ENCODE peak calls at places on chromosomes 16 and 17, in six cellular contexts. One of them, this sample, is unnamed.
A peak's percentile ranks its signal among the peaks of the same experiment; 100 is the strongest.

GRCh38 chr17:57574040-57574513 is 171.0 kb downstream of the CCDC182 start:
- DNase-seq in OCI-LY7: no peak
- DNase-seq in ovary: peak; percentile 71
- DNase-seq in GM06990: no peak
- DNase-seq in MCF 10A: peak; percentile 49
- DNase-seq in astrocyte of the cerebellum: no peak
- DNase-seq in this sample: no peak

GRCh38 chr17:36085710-36086268 is 4.2 kb downstream of the CCL3 start:
- DNase-seq in OCI-LY7: no peak
- DNase-seq in ovary: no peak
- DNase-seq in GM06990: no peak
- DNase-seq in MCF 10A: peak; percentile 54
- DNase-seq in astrocyte of the cerebellum: no peak
- DNase-seq in this sample: no peak

GRCh38 chr16:85057948-85058347 is 30.4 kb downstream of the KIAA0513 start:
- DNase-seq in OCI-LY7: peak; percentile 76
- DNase-seq in ovary: no peak
- DNase-seq in GM06990: no peak
- DNase-seq in MCF 10A: no peak
- DNase-seq in astrocyte of the cerebellum: no peak
- DNase-seq in this sample: no peak

GRCh38 chr16:89357055-89357454 is 133.3 kb downstream of the ANKRD11 start:
- DNase-seq in OCI-LY7: no peak
- DNase-seq in ovary: no peak
- DNase-seq in GM06990: no peak
- DNase-seq in MCF 10A: peak; percentile 42
- DNase-seq in astrocyte of the cerebellum: no peak
- DNase-seq in this sample: no peak

GRCh38 chr17:6636616-6637457 is 3.7 kb downstream of the KIAA0753 start:
- DNase-seq in OCI-LY7: no peak
- DNase-seq in ovary: no peak
- DNase-seq in GM06990: no peak
- DNase-seq in MCF 10A: no peak
- DNase-seq in astrocyte of the cerebellum: no peak
- DNase-seq in this sample: no peak

GRCh38 chr17:32341857-32342602 is at the start of gene C17orf75:
- DNase-seq in OCI-LY7: peak; percentile 86
- DNase-seq in ovary: peak; percentile 80
- DNase-seq in GM06990: peak; percentile 89
- DNase-seq in MCF 10A: peak; percentile 76
- DNase-seq in astrocyte of the cerebellum: no peak
- DNase-seq in this sample: peak; percentile 86

GRCh38 chr17:4948997-4949320 is 629 bp upstream of the PFN1 start:
- DNase-seq in OCI-LY7: peak; percentile 93
- DNase-seq in ovary: peak; percentile 82
- DNase-seq in GM06990: peak; percentile 94
- DNase-seq in MCF 10A: peak; percentile 90
- DNase-seq in astrocyte of the cerebellum: peak; percentile 63
- DNase-seq in this sample: peak; percentile 91

GRCh38 chr17:31581491-31581890 is 190.0 kb downstream of the RAB11FIP4 start:
- DNase-seq in OCI-LY7: no peak
- DNase-seq in ovary: peak; percentile 50
- DNase-seq in GM06990: no peak
- DNase-seq in MCF 10A: no peak
- DNase-seq in astrocyte of the cerebellum: no peak
- DNase-seq in this sample: no peak

GRCh38 chr17:79072544-79072943 is 2.1 kb upstream of the ENGASE start:
- DNase-seq in OCI-LY7: no peak
- DNase-seq in ovary: no peak
- DNase-seq in GM06990: no peak
- DNase-seq in MCF 10A: no peak
- DNase-seq in astrocyte of the cerebellum: no peak
- DNase-seq in this sample: no peak

GRCh38 chr16:51524555-51525373 is 373.7 kb upstream of the SALL1 start:
- DNase-seq in OCI-LY7: no peak
- DNase-seq in ovary: no peak
- DNase-seq in GM06990: no peak
- DNase-seq in MCF 10A: peak; percentile 81
- DNase-seq in astrocyte of the cerebellum: peak; percentile 86
- DNase-seq in this sample: no peak

GRCh38 chr17:74730491-74731346 is 6.3 kb upstream of the RAB37 start:
- DNase-seq in OCI-LY7: no peak
- DNase-seq in ovary: no peak
- DNase-seq in GM06990: no peak
- DNase-seq in MCF 10A: no peak
- DNase-seq in astrocyte of the cerebellum: no peak
- DNase-seq in this sample: no peak

GRCh38 chr16:47058295-47059086 is 85.0 kb upstream of the DNAJA2 start:
- DNase-seq in OCI-LY7: no peak
- DNase-seq in ovary: no peak
- DNase-seq in GM06990: no peak
- DNase-seq in MCF 10A: peak; percentile 10
- DNase-seq in astrocyte of the cerebellum: no peak
- DNase-seq in this sample: no peak

GRCh38 chr17:78522031-78522809 is 55.0 kb downstream of the DNAH17 start:
- DNase-seq in OCI-LY7: no peak
- DNase-seq in ovary: no peak
- DNase-seq in GM06990: no peak
- DNase-seq in MCF 10A: no peak
- DNase-seq in astrocyte of the cerebellum: no peak
- DNase-seq in this sample: no peak

GRCh38 chr16:56311208-56312027 is 113.9 kb downstream of the AMFR start:
- DNase-seq in OCI-LY7: peak; percentile 7
- DNase-seq in ovary: no peak
- DNase-seq in GM06990: no peak
- DNase-seq in MCF 10A: no peak
- DNase-seq in astrocyte of the cerebellum: no peak
- DNase-seq in this sample: no peak

GRCh38 chr16:70395345-70395901 is 43.5 kb downstream of the ST3GAL2 start:
- DNase-seq in OCI-LY7: peak; percentile 76
- DNase-seq in ovary: peak; percentile 43
- DNase-seq in GM06990: peak; percentile 50
- DNase-seq in MCF 10A: peak; percentile 64
- DNase-seq in astrocyte of the cerebellum: no peak
- DNase-seq in this sample: no peak

GRCh38 chr17:39110435-39111136 is 40.9 kb downstream of the PLXDC1 start:
- DNase-seq in OCI-LY7: no peak
- DNase-seq in ovary: no peak
- DNase-seq in GM06990: no peak
- DNase-seq in MCF 10A: no peak
- DNase-seq in astrocyte of the cerebellum: no peak
- DNase-seq in this sample: no peak

GRCh38 chr17:48804936-48805411 is 12.1 kb downstream of the TTLL6 start:
- DNase-seq in OCI-LY7: peak; percentile 55
- DNase-seq in ovary: peak; percentile 62
- DNase-seq in GM06990: peak; percentile 26
- DNase-seq in MCF 10A: peak; percentile 67
- DNase-seq in astrocyte of the cerebellum: peak; percentile 18
- DNase-seq in this sample: peak; percentile 77

GRCh38 chr17:751269-752001 is 629 bp downstream of the GEMIN4 start:
- DNase-seq in OCI-LY7: peak; percentile 79
- DNase-seq in ovary: peak; percentile 41
- DNase-seq in GM06990: peak; percentile 71
- DNase-seq in MCF 10A: peak; percentile 47
- DNase-seq in astrocyte of the cerebellum: no peak
- DNase-seq in this sample: no peak

DNA sequence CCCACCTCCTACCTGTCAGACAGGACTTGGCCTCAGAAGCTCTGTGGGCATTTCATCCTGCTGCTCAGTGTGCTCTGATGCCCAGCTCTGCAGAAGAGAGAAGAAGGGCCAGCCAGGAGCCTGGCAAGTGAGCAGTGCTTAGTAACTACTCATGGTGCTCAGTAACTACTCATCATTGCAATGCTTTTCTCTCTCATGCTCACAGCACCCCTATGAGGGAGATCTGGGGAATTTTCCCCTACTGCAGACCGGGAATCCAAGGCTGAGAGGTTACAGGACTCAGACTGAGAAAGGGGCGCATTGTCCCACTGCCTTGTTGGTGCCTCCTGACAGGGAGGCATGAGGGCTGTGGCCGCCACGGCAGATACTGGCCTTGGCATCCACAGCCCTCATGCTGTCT is 261.1 kb downstream of the C16orf95 start:
- DNase-seq in OCI-LY7: no peak
- DNase-seq in ovary: no peak
- DNase-seq in GM06990: no peak
- DNase-seq in MCF 10A: peak; percentile 24
- DNase-seq in astrocyte of the cerebellum: no peak
- DNase-seq in this sample: no peak
- TF ChIP-seq CTCF in OCI-LY7: no peak
- TF ChIP-seq CTCF in ovary: no peak
- TF ChIP-seq CTCF in GM06990: no peak
- TF ChIP-seq CTCF in MCF 10A: peak; percentile 14
- TF ChIP-seq CTCF in astrocyte of the cerebellum: peak; percentile 38
- TF ChIP-seq CTCF in this sample: no peak

GRCh38 chr17:47635734-47636133 is 14.0 kb upstream of the KPNB1 start:
- DNase-seq in OCI-LY7: no peak
- DNase-seq in ovary: no peak
- DNase-seq in GM06990: no peak
- DNase-seq in MCF 10A: no peak
- DNase-seq in astrocyte of the cerebellum: no peak
- DNase-seq in this sample: no peak

GRCh38 chr17:47636273-47637030 is 13.3 kb upstream of the KPNB1 start:
- DNase-seq in OCI-LY7: no peak
- DNase-seq in ovary: no peak
- DNase-seq in GM06990: no peak
- DNase-seq in MCF 10A: no peak
- DNase-seq in astrocyte of the cerebellum: no peak
- DNase-seq in this sample: no peak

GRCh38 chr17:47643116-47643515 is 6.6 kb upstream of the KPNB1 start:
- DNase-seq in OCI-LY7: peak; percentile 41
- DNase-seq in ovary: no peak
- DNase-seq in GM06990: no peak
- DNase-seq in MCF 10A: peak; percentile 76
- DNase-seq in astrocyte of the cerebellum: no peak
- DNase-seq in this sample: no peak

GRCh38 chr17:47634870-47635269 is 14.8 kb upstream of the KPNB1 start:
- DNase-seq in OCI-LY7: no peak
- DNase-seq in ovary: no peak
- DNase-seq in GM06990: no peak
- DNase-seq in MCF 10A: no peak
- DNase-seq in astrocyte of the cerebellum: no peak
- DNase-seq in this sample: no peak

DNA sequence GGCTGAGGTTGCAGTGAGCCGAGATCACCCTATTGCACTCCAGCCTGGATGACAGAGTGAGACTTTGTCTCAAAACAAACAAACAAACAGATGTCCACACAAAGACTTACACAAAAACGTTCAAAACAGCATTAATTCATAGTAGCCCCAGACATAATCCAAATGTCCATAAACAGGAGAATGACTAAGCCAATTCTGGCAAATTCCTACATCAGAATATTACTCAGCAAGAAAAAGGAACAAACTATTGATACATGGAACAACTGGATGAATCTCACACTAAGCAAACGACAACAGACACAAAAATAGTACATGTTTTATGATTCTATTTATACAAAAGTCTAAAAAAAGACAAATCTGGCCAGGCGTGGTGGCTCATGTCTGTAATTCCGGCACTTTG is 10.8 kb upstream of the KPNB1 start:
- DNase-seq in OCI-LY7: no peak
- DNase-seq in ovary: no peak
- DNase-seq in GM06990: no peak
- DNase-seq in MCF 10A: no peak
- DNase-seq in astrocyte of the cerebellum: no peak
- DNase-seq in this sample: no peak
- TF ChIP-seq CTCF in OCI-LY7: no peak
- TF ChIP-seq CTCF in ovary: no peak
- TF ChIP-seq CTCF in GM06990: no peak
- TF ChIP-seq CTCF in MCF 10A: no peak
- TF ChIP-seq CTCF in astrocyte of the cerebellum: no peak
- TF ChIP-seq CTCF in this sample: no peak

GRCh38 chr16:25109643-25110042 is 1.9 kb upstream of the LCMT1 start:
- DNase-seq in OCI-LY7: no peak
- DNase-seq in ovary: peak; percentile 30
- DNase-seq in GM06990: no peak
- DNase-seq in MCF 10A: peak; percentile 93
- DNase-seq in astrocyte of the cerebellum: peak; percentile 81
- DNase-seq in this sample: no peak

GRCh38 chr16:25108054-25108453 is 3.5 kb upstream of the LCMT1 start:
- DNase-seq in OCI-LY7: peak; percentile 73
- DNase-seq in ovary: no peak
- DNase-seq in GM06990: peak; percentile 46
- DNase-seq in MCF 10A: peak; percentile 13
- DNase-seq in astrocyte of the cerebellum: no peak
- DNase-seq in this sample: no peak

GRCh38 chr16:25110392-25110947 is 1.1 kb upstream of the LCMT1 start:
- DNase-seq in OCI-LY7: peak; percentile 78
- DNase-seq in ovary: no peak
- DNase-seq in GM06990: no peak
- DNase-seq in MCF 10A: peak; percentile 15
- DNase-seq in astrocyte of the cerebellum: no peak
- DNase-seq in this sample: no peak

GRCh38 chr16:25107466-25107792 is 4.1 kb upstream of the LCMT1 start:
- DNase-seq in OCI-LY7: no peak
- DNase-seq in ovary: no peak
- DNase-seq in GM06990: no peak
- DNase-seq in MCF 10A: no peak
- DNase-seq in astrocyte of the cerebellum: no peak
- DNase-seq in this sample: no peak

GRCh38 chr16:25106567-25107465 is 4.7 kb upstream of the LCMT1 start:
- DNase-seq in OCI-LY7: no peak
- DNase-seq in ovary: peak; percentile 96
- DNase-seq in GM06990: peak; percentile 87
- DNase-seq in MCF 10A: peak; percentile 84
- DNase-seq in astrocyte of the cerebellum: peak; percentile 57
- DNase-seq in this sample: peak; percentile 91
- TF ChIP-seq CTCF in OCI-LY7: peak; percentile 41
- TF ChIP-seq CTCF in ovary: no peak
- TF ChIP-seq CTCF in GM06990: peak; percentile 47
- TF ChIP-seq CTCF in MCF 10A: no peak
- TF ChIP-seq CTCF in astrocyte of the cerebellum: peak; percentile 8
- TF ChIP-seq CTCF in this sample: no peak

DNA sequence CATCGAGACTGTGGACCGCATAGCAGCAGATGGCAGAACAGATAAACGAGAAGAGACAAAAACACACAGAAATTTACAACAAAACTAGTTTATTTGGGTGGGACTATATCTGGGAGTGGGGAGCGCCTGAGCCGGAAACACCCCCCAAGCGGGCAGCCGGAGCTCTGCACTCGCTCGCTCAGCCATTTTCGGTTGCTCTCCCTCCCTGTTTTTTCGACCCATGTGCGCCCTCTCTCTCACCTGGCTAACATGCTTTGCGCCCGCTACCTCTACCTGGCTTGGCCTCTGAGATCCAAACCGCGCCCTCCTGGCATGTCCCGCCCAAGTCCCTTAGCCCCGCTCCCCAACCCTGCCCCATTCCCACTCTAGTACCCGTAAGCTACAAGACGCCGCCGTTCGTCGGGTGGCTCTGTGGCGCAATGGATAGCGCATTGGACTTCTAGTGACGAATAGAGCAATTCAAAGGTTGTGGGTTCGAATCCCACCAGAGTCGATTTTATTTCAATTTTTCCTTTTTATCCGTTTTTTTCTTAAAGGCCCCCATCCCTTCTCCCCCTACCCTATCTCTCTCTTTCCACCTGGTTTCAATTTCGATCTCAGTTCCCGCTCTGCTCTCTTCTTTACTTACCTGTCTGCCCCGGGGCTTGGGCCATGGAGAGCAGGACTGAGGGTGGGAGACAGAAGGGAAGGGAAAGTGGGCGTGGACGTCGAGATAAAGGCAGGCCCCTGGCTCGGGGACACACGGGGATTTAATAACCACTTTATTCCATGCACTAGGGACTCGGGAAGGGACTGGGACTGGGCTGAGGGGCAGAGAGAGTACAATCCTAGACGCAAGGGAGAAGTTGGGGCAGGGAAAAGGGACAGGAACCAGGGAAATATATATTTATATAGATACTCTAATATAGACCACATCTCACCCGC is 2.5 kb upstream of the ALOXE3 start:
- DNase-seq in OCI-LY7: peak; percentile 81
- DNase-seq in ovary: peak; percentile 68
- DNase-seq in GM06990: peak; percentile 86
- DNase-seq in MCF 10A: peak; percentile 92
- DNase-seq in astrocyte of the cerebellum: no peak
- DNase-seq in this sample: no peak
- TF ChIP-seq CTCF in OCI-LY7: peak; percentile 71
- TF ChIP-seq CTCF in ovary: no peak
- TF ChIP-seq CTCF in GM06990: peak; percentile 44
- TF ChIP-seq CTCF in MCF 10A: peak; percentile 36
- TF ChIP-seq CTCF in astrocyte of the cerebellum: peak; percentile 49
- TF ChIP-seq CTCF in this sample: peak; percentile 70